ENCODE peak calls at places on chromosomes 6 and 20, in six cellular contexts. D is activated T-cell treated with anti-CD3 and anti-CD28 coated beads for 24 hours; N is stimulated activated CD4-positive, alpha-beta T cell treated with anti-CD3 and anti-CD28 coated beads, Interleukin-2, amount 100 ng/mL, for 48 hours; J is thoracic aorta; S is iris pigment epithelial cell; B is NCI-H2171. I is an unnamed sample.

GRCh38 chr6:152305672-152306071 is 331.5 kb downstream of the SYNE1 start:
- DNase-seq in D (no peak), N (no peak), J (no peak), S (peak), B (no peak), I (no peak)

GRCh38 chr20:58959652-58960051 is 21.4 kb upstream of the NELFCD start:
- DNase-seq in D (no peak), N (no peak), J (no peak), S (no peak), B (no peak), I (no peak)

GRCh38 chr20:958936-959815 is 42.9 kb downstream of the RSPO4 start:
- DNase-seq in D (no peak), N (no peak), J (no peak), S (no peak), B (no peak), I (no peak)

GRCh38 chr6:73699656-73700055 is 3.7 kb downstream of the CD109 start:
- DNase-seq in D (no peak), N (no peak), J (no peak), S (no peak), B (no peak), I (no peak)

GRCh38 chr6:150604467-150604866 is 4.8 kb downstream of the PLEKHG1 start:
- DNase-seq in D (no peak), N (no peak), J (no peak), S (no peak), B (no peak), I (no peak)

GRCh38 chr6:106097368-106098231 is 11.5 kb downstream of the PRDM1 start:
- DNase-seq in D (peak), N (no peak), J (no peak), S (peak), B (no peak), I (peak)

GRCh38 chr6:107114872-107115694 is at the start of gene BEND3:
- DNase-seq in D (peak), N (peak), J (no peak), S (peak), B (peak), I (peak)

GRCh38 chr6:26158581-26159416 is 71.6 kb downstream of the HFE start:
- DNase-seq in D (peak), N (no peak), J (no peak), S (peak), B (peak), I (peak)

GRCh38 chr6:52731719-52732118 is 31.6 kb downstream of the GSTA2 start:
- DNase-seq in D (no peak), N (no peak), J (no peak), S (no peak), B (no peak), I (no peak)

GRCh38 chr6:141110486-141110885 is 1022.2 kb upstream of the GJE1 start:
- DNase-seq in D (no peak), N (no peak), J (no peak), S (peak), B (no peak), I (peak)

GRCh38 chr6:9467746-9468145 is 947.1 kb downstream of the TFAP2A start:
- DNase-seq in D (no peak), N (no peak), J (no peak), S (peak), B (no peak), I (peak)

GRCh38 chr6:106739387-106739786 is 110.0 kb downstream of the QRSL1 start:
- DNase-seq in D (no peak), N (no peak), J (peak), S (no peak), B (no peak), I (no peak)

GRCh38 chr6:117446851-117447250 is 21.1 kb upstream of the ROS1 start:
- DNase-seq in D (no peak), N (no peak), J (no peak), S (no peak), B (no peak), I (peak)

GRCh38 chr6:72522735-72523141 is 99.1 kb upstream of the KCNQ5 start:
- DNase-seq in D (no peak), N (peak), J (no peak), S (peak), B (peak), I (no peak)

GRCh38 chr6:46954819-46955520 is 33.2 kb upstream of the ADGRF5 start:
- DNase-seq in D (no peak), N (no peak), J (no peak), S (no peak), B (peak), I (peak)

GRCh38 chr6:5142131-5142530 is 57.0 kb downstream of the PPP1R3G start:
- DNase-seq in D (no peak), N (no peak), J (no peak), S (no peak), B (no peak), I (no peak)

GRCh38 chr6:109944448-109944847 is 33.7 kb upstream of the GPR6 start:
- DNase-seq in D (no peak), N (no peak), J (no peak), S (no peak), B (no peak), I (no peak)

GRCh38 chr6:113403966-113404575 is 453.1 kb upstream of the MARCKS start:
- DNase-seq in D (no peak), N (no peak), J (no peak), S (no peak), B (no peak), I (no peak)

GRCh38 chr6:137706065-137706422 is 161.0 kb upstream of the TNFAIP3 start:
- DNase-seq in D (no peak), N (no peak), J (no peak), S (no peak), B (no peak), I (no peak)

GRCh38 chr20:54023406-54023805 is 47.0 kb downstream of the BCAS1 start:
- DNase-seq in D (no peak), N (no peak), J (no peak), S (no peak), B (peak), I (no peak)

GRCh38 chr6:26336355-26337198 is 28.4 kb upstream of the BTN3A2 start:
- DNase-seq in D (no peak), N (no peak), J (no peak), S (peak), B (no peak), I (peak)

GRCh38 chr6:109261815-109262214 is 120.5 kb downstream of the CD164 start:
- DNase-seq in D (no peak), N (no peak), J (no peak), S (no peak), B (no peak), I (no peak)

GRCh38 chr6:26660096-26660425 is 515 bp upstream of the ZNF322 start:
- DNase-seq in D (peak), N (no peak), J (no peak), S (peak), B (no peak), I (no peak)

GRCh38 chr6:5644523-5645183 is 362.1 kb downstream of the NRN1 start:
- DNase-seq in D (no peak), N (no peak), J (no peak), S (no peak), B (no peak), I (no peak)